ENCODE peak calls at places on chromosomes 11 and 22, in nine cellular contexts. J is ELR; W is posterior cingulate gyrus; M is activated CD4-positive, alpha-beta T cell treated with anti-CD3 and anti-CD28 coated beads, Interleukin-2, amount 10 ng/mL, durations not matched to agents 7 days and 5 days; Y is MG63; I is testis; E is IMR-90; X is fibroblast of lung; R is NCI-H2107. B is an unnamed sample.

GRCh38 chr11:117470576-117470975 is 142.9 kb downstream of the CEP164 start:
- DNase-seq in M (no peak), Y (no peak), W (no peak), I (no peak), J (no peak), R (no peak), X (no peak), E (no peak), B (no peak)

GRCh38 chr11:119178166-119178680 is 7.1 kb upstream of the NHERF4 start:
- DNase-seq in J (no peak), E (no peak), Y (no peak), W (no peak), M (no peak), X (no peak), R (no peak), I (no peak), B (no peak)

GRCh38 chr11:8649361-8649760 is 33.1 kb downstream of the TRIM66 start:
- DNase-seq in X (peak), M (no peak), E (peak), I (no peak), J (peak), Y (peak), W (no peak), R (no peak), B (no peak)

GRCh38 chr22:44523981-44524759 is 26.1 kb upstream of the RTL6 start:
- DNase-seq in X (peak), I (peak), W (no peak), E (peak), R (no peak), J (peak), M (no peak), Y (peak), B (no peak)

GRCh38 chr11:17599460-17599925 is 52.4 kb downstream of the OTOG start:
- DNase-seq in I (peak), X (no peak), W (no peak), J (no peak), M (peak), Y (no peak), R (no peak), E (no peak), B (no peak)

GRCh38 chr11:90661233-90661632 is 438.4 kb upstream of the CHORDC1 start:
- DNase-seq in I (no peak), E (no peak), J (no peak), W (no peak), M (no peak), X (no peak), Y (no peak), R (no peak), B (no peak)

GRCh38 chr11:128572965-128573364 is 14.4 kb downstream of the ETS1 start:
- DNase-seq in J (no peak), W (no peak), X (no peak), I (no peak), M (no peak), R (no peak), Y (no peak), E (no peak), B (no peak)

GRCh38 chr11:33775832-33776231 is 1.5 kb upstream of the FBXO3 start:
- DNase-seq in I (no peak), M (no peak), W (no peak), J (peak), E (peak), X (peak), R (no peak), Y (no peak), B (peak)

GRCh38 chr11:103013426-103013825 is 57.9 kb upstream of the MMP13 start:
- DNase-seq in M (no peak), J (no peak), Y (no peak), I (no peak), W (no peak), X (no peak), R (no peak), E (peak), B (no peak)

GRCh38 chr11:104995001-104995408 is 26.6 kb upstream of the CASP4 start:
- DNase-seq in M (no peak), R (peak), E (no peak), X (no peak), J (no peak), W (no peak), I (no peak), Y (no peak), B (no peak)

GRCh38 chr22:29580200-29580810 is 608 bp downstream of the NIPSNAP1 start:
- DNase-seq in E (no peak), X (no peak), R (no peak), M (no peak), J (peak), W (no peak), Y (no peak), I (no peak), B (peak)

GRCh38 chr11:3747704-3748103 is 49.6 kb downstream of the NUP98 start:
- DNase-seq in X (peak), I (no peak), Y (no peak), J (peak), M (no peak), R (no peak), E (peak), W (no peak), B (no peak)

GRCh38 chr22:45919504-45920286 is 57.3 kb downstream of the WNT7B start:
- DNase-seq in W (no peak), M (no peak), I (no peak), X (no peak), Y (no peak), J (no peak), R (no peak), E (no peak), B (no peak)

GRCh38 chr11:125073616-125074483 is 10.7 kb downstream of the SLC37A2 start:
- DNase-seq in I (no peak), E (no peak), W (no peak), X (no peak), Y (no peak), M (no peak), R (no peak), J (no peak), B (no peak)

GRCh38 chr11:65274734-65275682 is 13.2 kb downstream of the POLA2 start:
- DNase-seq in I (peak), J (peak), W (peak), E (peak), R (no peak), X (peak), M (peak), Y (peak), B (peak)

GRCh38 chr11:45850446-45850845 is 3.2 kb downstream of the CRY2 start:
- DNase-seq in Y (no peak), W (no peak), I (no peak), E (peak), J (peak), R (no peak), M (no peak), X (peak), B (no peak)

GRCh38 chr11:45180888-45181594 is 34.6 kb downstream of the PRDM11 start:
- DNase-seq in J (peak), M (no peak), I (peak), R (no peak), X (peak), W (no peak), Y (peak), E (peak), B (peak)

GRCh38 chr22:19168088-19168890 is 10.2 kb downstream of the SLC25A1 start:
- DNase-seq in X (no peak), J (no peak), W (no peak), Y (no peak), I (no peak), M (no peak), R (no peak), E (no peak), B (no peak)

GRCh38 chr11:112166561-112166960 is 611 bp upstream of the TEX12 start:
- DNase-seq in M (no peak), W (no peak), I (no peak), R (no peak), E (no peak), Y (peak), J (no peak), X (peak), B (no peak)

GRCh38 chr22:24501366-24502005 is 6.4 kb downstream of the UPB1 start:
- DNase-seq in I (no peak), J (no peak), X (no peak), Y (no peak), M (no peak), R (no peak), W (no peak), E (no peak), B (no peak)

GRCh38 chr11:81005595-81005994 is 1564.8 kb upstream of the TENM4 start:
- DNase-seq in Y (no peak), W (no peak), I (no peak), J (peak), X (peak), M (no peak), E (peak), R (no peak), B (peak)

GRCh38 chr11:134559617-134559992 is 147.6 kb upstream of the B3GAT1 start:
- DNase-seq in X (no peak), R (no peak), I (peak), J (no peak), Y (no peak), E (no peak), W (no peak), M (no peak), B (no peak)

GRCh38 chr11:107778839-107779517 is 67.1 kb upstream of the SLN start:
- DNase-seq in I (no peak), E (no peak), J (no peak), R (no peak), M (no peak), X (no peak), Y (no peak), W (no peak), B (no peak)

GRCh38 chr22:37659066-37659896 is 758 bp downstream of the PDXP start:
- DNase-seq in W (no peak), E (no peak), M (no peak), I (peak), Y (no peak), R (no peak), J (no peak), X (no peak), B (no peak)

GRCh38 chr22:49333206-49333605 is 494.5 kb downstream of the BRD1 start:
- DNase-seq in E (no peak), M (no peak), J (no peak), I (no peak), W (no peak), R (no peak), X (no peak), Y (no peak), B (no peak)

GRCh38 chr11:126156814-126157213 is 54.6 kb downstream of the RPUSD4 start:
- DNase-seq in E (no peak), R (no peak), I (no peak), M (no peak), Y (no peak), X (no peak), W (no peak), J (no peak), B (no peak)

GRCh38 chr11:86106916-86107315 is 38.0 kb upstream of the PICALM start:
- DNase-seq in Y (no peak), W (no peak), E (peak), I (no peak), J (peak), X (peak), M (no peak), R (no peak), B (no peak)

GRCh38 chr11:126186031-126186698 is 25.3 kb downstream of the RPUSD4 start:
- DNase-seq in W (no peak), R (no peak), E (peak), M (no peak), X (no peak), J (no peak), Y (peak), I (peak), B (no peak)

GRCh38 chr11:65355776-65356393 is 1.3 kb downstream of the TIGD3 start:
- DNase-seq in E (peak), R (no peak), Y (no peak), W (peak), M (no peak), J (peak), X (no peak), I (peak), B (no peak)

GRCh38 chr22:39856588-39856987 is 37.0 kb downstream of the ENTHD1 start:
- DNase-seq in E (no peak), R (no peak), X (no peak), Y (no peak), M (no peak), I (no peak), W (no peak), J (no peak), B (no peak)